ENCODE peak calls at places on chromosomes 11 and 22, in eight cellular contexts. One of them, this sample, is unnamed. For H3K36me3, the result is how much of the 10 kb centered on the place peaks cover.

GRCh38 chr11:70547386-70547785 is 149.1 kb downstream of the CTTN start:
- DNase-seq in fibroblast of lung: no peak
- DNase-seq in mucosa of descending colon: no peak
- DNase-seq in stomach: no peak
- DNase-seq in adrenal gland: no peak
- DNase-seq in GM23248: no peak
- DNase-seq in cardiac muscle cell: no peak
- DNase-seq in neural progenitor cell: no peak
- DNase-seq in this sample: no peak

GRCh38 chr11:72646472-72646871 is 27.8 kb downstream of the PDE2A start:
- DNase-seq in fibroblast of lung: no peak
- DNase-seq in mucosa of descending colon: no peak
- DNase-seq in stomach: no peak
- DNase-seq in adrenal gland: no peak
- DNase-seq in GM23248: no peak
- DNase-seq in cardiac muscle cell: no peak
- DNase-seq in neural progenitor cell: no peak
- DNase-seq in this sample: no peak

GRCh38 chr22:34236527-34236926 is 316.3 kb upstream of the LARGE1 start:
- DNase-seq in fibroblast of lung: no peak
- DNase-seq in mucosa of descending colon: no peak
- DNase-seq in stomach: no peak
- DNase-seq in adrenal gland: no peak
- DNase-seq in GM23248: no peak
- DNase-seq in cardiac muscle cell: no peak
- DNase-seq in neural progenitor cell: no peak
- DNase-seq in this sample: no peak

GRCh38 chr11:47347134-47347533 is 5.4 kb downstream of the MYBPC3 start:
- DNase-seq in fibroblast of lung: no peak
- DNase-seq in mucosa of descending colon: no peak
- DNase-seq in stomach: no peak
- DNase-seq in adrenal gland: no peak
- DNase-seq in GM23248: no peak
- DNase-seq in cardiac muscle cell: no peak
- DNase-seq in neural progenitor cell: no peak
- DNase-seq in this sample: no peak

GRCh38 chr22:37929390-37929789 is 23.3 kb downstream of the MICALL1 start:
- DNase-seq in fibroblast of lung: no peak
- DNase-seq in mucosa of descending colon: no peak
- DNase-seq in stomach: peak
- DNase-seq in adrenal gland: no peak
- DNase-seq in GM23248: no peak
- DNase-seq in cardiac muscle cell: no peak
- DNase-seq in neural progenitor cell: no peak
- DNase-seq in this sample: no peak

GRCh38 chr11:133403900-133404299 is 128.4 kb downstream of the OPCML start:
- DNase-seq in fibroblast of lung: no peak
- DNase-seq in mucosa of descending colon: no peak
- DNase-seq in stomach: no peak
- DNase-seq in adrenal gland: no peak
- DNase-seq in GM23248: no peak
- DNase-seq in cardiac muscle cell: no peak
- DNase-seq in neural progenitor cell: no peak
- DNase-seq in this sample: no peak

GRCh38 chr11:111571829-111572501 is 30.3 kb upstream of the SIK2 start:
- DNase-seq in fibroblast of lung: peak
- DNase-seq in mucosa of descending colon: no peak
- DNase-seq in stomach: no peak
- DNase-seq in adrenal gland: no peak
- DNase-seq in GM23248: peak
- DNase-seq in cardiac muscle cell: no peak
- DNase-seq in neural progenitor cell: no peak
- DNase-seq in this sample: no peak

GRCh38 chr11:87299041-87299481 is 261.3 kb downstream of the TMEM135 start:
- DNase-seq in fibroblast of lung: no peak
- DNase-seq in mucosa of descending colon: no peak
- DNase-seq in stomach: no peak
- DNase-seq in adrenal gland: no peak
- DNase-seq in GM23248: no peak
- DNase-seq in cardiac muscle cell: no peak
- DNase-seq in neural progenitor cell: no peak
- DNase-seq in this sample: no peak

GRCh38 chr22:39592104-39593060 is 21.8 kb downstream of the CACNA1I start:
- DNase-seq in fibroblast of lung: peak
- DNase-seq in mucosa of descending colon: no peak
- DNase-seq in stomach: peak
- DNase-seq in adrenal gland: peak
- DNase-seq in GM23248: peak
- DNase-seq in cardiac muscle cell: no peak
- DNase-seq in neural progenitor cell: peak
- DNase-seq in this sample: peak

GRCh38 chr11:68527585-68527984 is 67.0 kb downstream of the PPP6R3 start:
- DNase-seq in fibroblast of lung: no peak
- DNase-seq in mucosa of descending colon: no peak
- DNase-seq in stomach: no peak
- DNase-seq in adrenal gland: no peak
- DNase-seq in GM23248: no peak
- DNase-seq in cardiac muscle cell: peak
- DNase-seq in neural progenitor cell: peak
- DNase-seq in this sample: no peak

GRCh38 chr11:63212742-63213141 is 30.7 kb downstream of the SLC22A25 start:
- DNase-seq in fibroblast of lung: peak
- DNase-seq in mucosa of descending colon: no peak
- DNase-seq in stomach: no peak
- DNase-seq in adrenal gland: no peak
- DNase-seq in GM23248: peak
- DNase-seq in cardiac muscle cell: peak
- DNase-seq in neural progenitor cell: peak
- DNase-seq in this sample: no peak

GRCh38 chr22:49423125-49423650 is 404.5 kb downstream of the BRD1 start:
- DNase-seq in fibroblast of lung: no peak
- DNase-seq in mucosa of descending colon: no peak
- DNase-seq in stomach: no peak
- DNase-seq in adrenal gland: no peak
- DNase-seq in GM23248: no peak
- DNase-seq in cardiac muscle cell: no peak
- DNase-seq in neural progenitor cell: no peak
- DNase-seq in this sample: no peak

GRCh38 chr11:35292290-35292689 is 127.1 kb downstream of the SLC1A2 start:
- DNase-seq in fibroblast of lung: no peak
- DNase-seq in mucosa of descending colon: no peak
- DNase-seq in stomach: no peak
- DNase-seq in adrenal gland: no peak
- DNase-seq in GM23248: no peak
- DNase-seq in cardiac muscle cell: no peak
- DNase-seq in neural progenitor cell: peak
- DNase-seq in this sample: no peak

GRCh38 chr11:31870609-31871309 is 59.6 kb upstream of the PAX6 start:
- DNase-seq in fibroblast of lung: peak
- DNase-seq in mucosa of descending colon: peak
- DNase-seq in stomach: peak
- DNase-seq in adrenal gland: peak
- DNase-seq in GM23248: peak
- DNase-seq in cardiac muscle cell: peak
- DNase-seq in neural progenitor cell: peak
- DNase-seq in this sample: peak

GRCh38 chr11:68380786-68381622 is 68.6 kb downstream of the LRP5 start:
- DNase-seq in fibroblast of lung: peak
- DNase-seq in mucosa of descending colon: no peak
- DNase-seq in stomach: no peak
- DNase-seq in adrenal gland: no peak
- DNase-seq in GM23248: no peak
- DNase-seq in cardiac muscle cell: no peak
- DNase-seq in neural progenitor cell: no peak
- DNase-seq in this sample: no peak

GRCh38 chr22:47343611-47344010 is 581.2 kb downstream of the TBC1D22A start:
- DNase-seq in fibroblast of lung: no peak
- DNase-seq in mucosa of descending colon: no peak
- DNase-seq in stomach: no peak
- DNase-seq in adrenal gland: no peak
- DNase-seq in GM23248: no peak
- DNase-seq in cardiac muscle cell: no peak
- DNase-seq in neural progenitor cell: no peak
- DNase-seq in this sample: no peak

GRCh38 chr22:22235564-22235963 is 9.0 kb upstream of the VPREB1 start:
- DNase-seq in fibroblast of lung: no peak
- DNase-seq in mucosa of descending colon: peak
- DNase-seq in stomach: no peak
- DNase-seq in adrenal gland: no peak
- DNase-seq in GM23248: peak
- DNase-seq in cardiac muscle cell: no peak
- DNase-seq in neural progenitor cell: peak
- DNase-seq in this sample: no peak

GRCh38 chr22:32720924-32721323 is 80.6 kb upstream of the TIMP3 start:
- DNase-seq in fibroblast of lung: peak
- DNase-seq in mucosa of descending colon: no peak
- DNase-seq in stomach: no peak
- DNase-seq in adrenal gland: no peak
- DNase-seq in GM23248: peak
- DNase-seq in cardiac muscle cell: no peak
- DNase-seq in neural progenitor cell: no peak
- DNase-seq in this sample: no peak

GRCh38 chr11:115591380-115591779 is 87.2 kb upstream of the CADM1 start:
- DNase-seq in fibroblast of lung: no peak
- DNase-seq in mucosa of descending colon: no peak
- DNase-seq in stomach: no peak
- DNase-seq in adrenal gland: no peak
- DNase-seq in GM23248: no peak
- DNase-seq in cardiac muscle cell: no peak
- DNase-seq in neural progenitor cell: no peak
- DNase-seq in this sample: no peak

GRCh38 chr11:4654635-4655335 is 11.0 kb downstream of the OR51E1 start:
- DNase-seq in fibroblast of lung: no peak
- DNase-seq in mucosa of descending colon: no peak
- DNase-seq in stomach: no peak
- DNase-seq in adrenal gland: no peak
- DNase-seq in GM23248: no peak
- DNase-seq in cardiac muscle cell: no peak
- DNase-seq in neural progenitor cell: no peak
- DNase-seq in this sample: no peak

GRCh38 chr22:50469377-50470305 is 5.2 kb downstream of the SBF1 start:
- DNase-seq in fibroblast of lung: peak
- DNase-seq in mucosa of descending colon: peak
- DNase-seq in stomach: peak
- DNase-seq in adrenal gland: no peak
- DNase-seq in GM23248: peak
- DNase-seq in cardiac muscle cell: no peak
- DNase-seq in neural progenitor cell: no peak
- DNase-seq in this sample: peak
- H3K36me3 ChIP-seq in fibroblast of lung: under half
- H3K36me3 ChIP-seq in mucosa of descending colon: under half
- H3K36me3 ChIP-seq in stomach: under half
- H3K36me3 ChIP-seq in adrenal gland: under half
- H3K36me3 ChIP-seq in GM23248: under half
- H3K36me3 ChIP-seq in cardiac muscle cell: under half
- H3K36me3 ChIP-seq in neural progenitor cell: under half
- H3K36me3 ChIP-seq in this sample: under half

GRCh38 chr11:2929880-2930704 is 872 bp upstream of the PHLDA2 start:
- DNase-seq in fibroblast of lung: peak
- DNase-seq in mucosa of descending colon: peak
- DNase-seq in stomach: peak
- DNase-seq in adrenal gland: no peak
- DNase-seq in GM23248: peak
- DNase-seq in cardiac muscle cell: no peak
- DNase-seq in neural progenitor cell: peak
- DNase-seq in this sample: peak
- H3K4me3 ChIP-seq in fibroblast of lung: peak
- H3K4me3 ChIP-seq in mucosa of descending colon: no peak
- H3K4me3 ChIP-seq in stomach: peak
- H3K4me3 ChIP-seq in adrenal gland: peak
- H3K4me3 ChIP-seq in GM23248: peak
- H3K4me3 ChIP-seq in cardiac muscle cell: peak
- H3K4me3 ChIP-seq in neural progenitor cell: peak
- H3K4me3 ChIP-seq in this sample: peak

GRCh38 chr22:30380011-30380410 is 7.2 kb downstream of the RNF215 start:
- DNase-seq in fibroblast of lung: no peak
- DNase-seq in mucosa of descending colon: no peak
- DNase-seq in stomach: no peak
- DNase-seq in adrenal gland: no peak
- DNase-seq in GM23248: no peak
- DNase-seq in cardiac muscle cell: no peak
- DNase-seq in neural progenitor cell: no peak
- DNase-seq in this sample: no peak
- H3K36me3 ChIP-seq in fibroblast of lung: under half
- H3K36me3 ChIP-seq in mucosa of descending colon: under half
- H3K36me3 ChIP-seq in stomach: half or more
- H3K36me3 ChIP-seq in adrenal gland: under half
- H3K36me3 ChIP-seq in GM23248: under half
- H3K36me3 ChIP-seq in cardiac muscle cell: under half
- H3K36me3 ChIP-seq in neural progenitor cell: under half
- H3K36me3 ChIP-seq in this sample: under half

DNA sequence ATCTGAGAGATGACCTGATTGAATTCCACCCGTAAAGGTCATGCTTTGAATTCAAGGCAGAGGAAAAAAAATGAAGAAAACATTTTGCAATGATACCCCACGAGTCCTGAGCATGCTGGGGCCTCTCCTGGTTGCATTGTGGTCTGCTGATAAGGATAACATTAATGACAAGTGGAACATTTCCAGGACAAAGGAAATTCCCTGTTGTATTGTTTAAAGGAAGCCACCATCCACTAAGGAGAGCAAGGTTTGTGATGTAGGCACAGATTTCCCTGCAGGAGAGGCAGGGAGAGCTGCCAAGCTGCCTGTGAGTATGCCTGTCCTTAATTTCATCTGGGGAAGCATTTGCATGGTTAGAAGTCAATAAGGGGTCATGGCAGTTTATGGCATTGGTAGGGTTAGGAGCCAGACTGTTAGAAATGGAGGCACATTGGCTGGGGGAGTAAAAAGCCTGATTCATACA is 21.9 kb downstream of the FLI1 start:
- DNase-seq in fibroblast of lung: peak
- DNase-seq in mucosa of descending colon: no peak
- DNase-seq in stomach: no peak
- DNase-seq in adrenal gland: no peak
- DNase-seq in GM23248: peak
- DNase-seq in cardiac muscle cell: no peak
- DNase-seq in neural progenitor cell: peak
- DNase-seq in this sample: peak
- H3K4me3 ChIP-seq in fibroblast of lung: no peak
- H3K4me3 ChIP-seq in mucosa of descending colon: no peak
- H3K4me3 ChIP-seq in stomach: peak
- H3K4me3 ChIP-seq in adrenal gland: no peak
- H3K4me3 ChIP-seq in GM23248: peak
- H3K4me3 ChIP-seq in cardiac muscle cell: no peak
- H3K4me3 ChIP-seq in neural progenitor cell: no peak
- H3K4me3 ChIP-seq in this sample: no peak

DNA sequence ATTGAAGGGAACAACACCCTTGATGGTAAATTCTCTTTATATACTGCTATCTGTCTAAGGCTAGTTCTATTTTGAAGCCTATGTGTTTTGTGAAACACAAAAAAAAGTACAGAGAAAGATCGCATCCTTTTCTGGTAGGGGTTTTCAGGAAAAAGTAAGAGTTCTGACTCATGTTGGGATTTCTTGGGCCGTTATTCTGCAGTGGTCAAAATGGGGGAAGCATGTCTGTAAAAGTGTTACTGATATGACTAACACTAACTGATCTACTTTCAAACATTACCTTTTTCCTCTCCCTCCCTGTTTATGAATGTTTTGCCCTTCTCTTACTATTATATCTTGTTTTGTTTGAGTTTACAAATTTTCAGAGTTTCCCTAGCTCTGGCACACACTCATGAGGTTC is 53.9 kb downstream of the CTNND1 start:
- DNase-seq in fibroblast of lung: no peak
- DNase-seq in mucosa of descending colon: no peak
- DNase-seq in stomach: no peak
- DNase-seq in adrenal gland: no peak
- DNase-seq in GM23248: no peak
- DNase-seq in cardiac muscle cell: no peak
- DNase-seq in neural progenitor cell: no peak
- DNase-seq in this sample: no peak
- H3K36me3 ChIP-seq in fibroblast of lung: under half
- H3K36me3 ChIP-seq in mucosa of descending colon: under half
- H3K36me3 ChIP-seq in stomach: half or more
- H3K36me3 ChIP-seq in adrenal gland: under half
- H3K36me3 ChIP-seq in GM23248: half or more
- H3K36me3 ChIP-seq in cardiac muscle cell: half or more
- H3K36me3 ChIP-seq in neural progenitor cell: under half
- H3K36me3 ChIP-seq in this sample: half or more